ENCODE peak calls at places on chromosomes 12 and 14, in nine cellular contexts. A, B, H, D, P, K, L, U and Y are unnamed samples.

GRCh38 chr12:42696424-42697149 is 107.0 kb upstream of the PRICKLE1 start:
- DNase-seq in A (peak; percentile 61), B (peak; percentile 64), H (peak; percentile 53), D (peak; percentile 70), P (peak; percentile 49), K (peak; percentile 61), L (peak; percentile 60), U (peak; percentile 92), Y (no peak)

GRCh38 chr14:105200641-105201040 is 19.5 kb upstream of the NUDT14 start:
- DNase-seq in A (no peak), B (no peak), H (no peak), D (no peak), P (no peak), K (no peak), L (no peak), U (no peak), Y (no peak)

GRCh38 chr12:30706476-30706875 is 10.8 kb upstream of the IPO8 start:
- DNase-seq in A (no peak), B (no peak), H (no peak), D (no peak), P (no peak), K (no peak), L (peak; percentile 48), U (no peak), Y (no peak)

GRCh38 chr14:88559852-88560251 is 3.0 kb upstream of the ZC3H14 start:
- DNase-seq in A (no peak), B (peak; percentile 72), H (no peak), D (no peak), P (no peak), K (no peak), L (no peak), U (no peak), Y (no peak)

GRCh38 chr12:3752096-3752709 is 706 bp downstream of the CRACR2A start:
- DNase-seq in A (peak; percentile 33), B (no peak), H (peak; percentile 27), D (peak; percentile 77), P (peak; percentile 49), K (peak; percentile 63), L (peak; percentile 45), U (no peak), Y (no peak)

GRCh38 chr12:105928436-105928835 is 210.3 kb downstream of the NUAK1 start:
- DNase-seq in A (no peak), B (no peak), H (no peak), D (no peak), P (peak; percentile 71), K (peak; percentile 14), L (no peak), U (no peak), Y (no peak)

GRCh38 chr12:13666806-13667205 is 314.6 kb downstream of the GRIN2B start:
- DNase-seq in A (no peak), B (no peak), H (no peak), D (no peak), P (no peak), K (no peak), L (no peak), U (no peak), Y (no peak)

GRCh38 chr12:22190-22529 is 44.4 kb upstream of the IQSEC3 start:
- DNase-seq in A (no peak), B (no peak), H (no peak), D (no peak), P (no peak), K (no peak), L (no peak), U (peak; percentile 34), Y (peak; percentile 14)

GRCh38 chr12:123050913-123051312 is 70.4 kb downstream of the ARL6IP4 start:
- DNase-seq in A (no peak), B (no peak), H (no peak), D (no peak), P (no peak), K (no peak), L (no peak), U (no peak), Y (no peak)

GRCh38 chr14:105026789-105027563 is 6.1 kb upstream of the CDCA4 start:
- DNase-seq in A (no peak), B (peak; percentile 60), H (no peak), D (no peak), P (no peak), K (no peak), L (no peak), U (no peak), Y (no peak)

GRCh38 chr14:50530358-50530757 is 2.0 kb downstream of the MAP4K5 start:
- DNase-seq in A (no peak), B (peak; percentile 69), H (no peak), D (no peak), P (no peak), K (no peak), L (peak; percentile 48), U (no peak), Y (no peak)

GRCh38 chr12:12718853-12719252 is 1.7 kb downstream of the CDKN1B start:
- DNase-seq in A (no peak), B (peak; percentile 76), H (no peak), D (no peak), P (no peak), K (no peak), L (peak; percentile 41), U (no peak), Y (no peak)

GRCh38 chr12:109920266-109920780 is 20.2 kb downstream of the TCHP start:
- DNase-seq in A (no peak), B (no peak), H (no peak), D (no peak), P (no peak), K (no peak), L (no peak), U (no peak), Y (no peak)

DNA sequence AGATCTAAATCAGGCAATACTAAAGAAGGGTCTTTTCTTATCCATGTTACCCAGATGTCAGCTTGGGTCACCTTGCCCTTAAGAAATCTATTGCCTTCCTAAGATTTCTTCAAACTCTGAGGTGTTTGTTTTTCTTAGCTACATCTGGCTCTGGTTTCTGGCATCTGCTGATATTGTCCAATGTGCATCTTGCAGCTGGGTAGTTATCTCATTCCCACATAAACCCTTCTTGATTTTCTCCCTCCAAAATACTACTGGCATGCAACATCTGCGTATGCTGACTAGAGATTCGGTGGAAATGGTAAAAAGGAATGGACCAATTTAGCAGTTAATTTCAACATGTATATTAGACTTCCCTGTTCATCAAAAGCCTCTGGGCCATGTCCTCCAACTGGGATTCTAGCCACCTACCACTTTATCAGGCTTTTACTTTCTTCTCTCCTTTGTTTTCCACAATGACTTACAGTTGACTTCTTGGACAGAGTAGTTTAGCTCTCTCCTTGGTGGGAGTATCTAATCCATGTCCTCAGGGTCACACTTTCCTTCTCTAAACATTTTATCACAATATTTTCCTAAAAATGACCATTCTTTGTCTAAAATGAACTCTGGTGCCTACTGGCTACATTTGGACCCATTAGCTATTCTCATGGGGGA is 324.8 kb upstream of the FAR2 start:
- DNase-seq in A (no peak), B (no peak), H (no peak), D (no peak), P (no peak), K (no peak), L (no peak), U (no peak), Y (no peak)
- H3K4me1 ChIP-seq in A (peaks cover 4% of the 10 kb centered on the region), B (no peaks in the 10 kb centered on the region), H (no peaks in the 10 kb centered on the region), D (no peaks in the 10 kb centered on the region), P (no peaks in the 10 kb centered on the region), K (no peaks in the 10 kb centered on the region), L (no peaks in the 10 kb centered on the region), U (no peaks in the 10 kb centered on the region), Y (no peaks in the 10 kb centered on the region)

GRCh38 chr12:46366771-46367170 is 5.8 kb downstream of the SLC38A2 start:
- DNase-seq in A (no peak), B (no peak), H (no peak), D (no peak), P (no peak), K (no peak), L (no peak), U (no peak), Y (no peak)

GRCh38 chr12:46364300-46364696 is 8.3 kb downstream of the SLC38A2 start:
- DNase-seq in A (no peak), B (no peak), H (no peak), D (no peak), P (no peak), K (no peak), L (no peak), U (no peak), Y (no peak)

GRCh38 chr12:46364777-46365580 is 7.6 kb downstream of the SLC38A2 start:
- DNase-seq in A (peak; percentile 93), B (peak; percentile 85), H (peak; percentile 69), D (no peak), P (peak; percentile 86), K (peak; percentile 71), L (peak; percentile 72), U (no peak), Y (no peak)

GRCh38 chr12:46367351-46368029 is 5.1 kb downstream of the SLC38A2 start:
- DNase-seq in A (no peak), B (no peak), H (no peak), D (no peak), P (no peak), K (no peak), L (peak; percentile 46), U (no peak), Y (no peak)

DNA sequence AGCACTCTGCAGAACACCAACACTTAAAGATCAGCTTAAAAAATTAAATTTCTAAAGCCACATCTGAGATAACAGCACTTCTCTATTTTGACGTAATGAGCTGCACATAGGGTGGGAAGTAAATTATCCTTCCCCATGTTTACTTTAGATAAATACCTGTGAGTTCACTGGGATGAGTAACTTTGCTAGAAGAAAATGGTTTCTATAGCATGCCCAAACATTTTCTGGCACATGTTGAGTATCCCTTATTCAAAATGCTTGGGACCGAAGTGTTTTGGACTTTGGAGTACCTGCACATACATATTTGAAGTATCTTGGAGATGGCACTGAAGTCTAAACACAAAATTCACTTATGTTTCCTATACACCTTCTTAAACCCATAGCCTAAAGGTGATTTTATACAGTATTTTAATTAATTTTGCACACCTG is 6.6 kb downstream of the SLC38A2 start:
- DNase-seq in A (no peak), B (no peak), H (no peak), D (no peak), P (no peak), K (no peak), L (no peak), U (no peak), Y (no peak)
- TF ChIP-seq POLR2A in A (no peak), B (no peak), H (no peak), D (no peak), P (no peak), K (no peak), L (no peak), U (no peak), Y (peak; percentile 27)

GRCh38 chr12:70822431-70822830 is 98.1 kb downstream of the PTPRR start:
- DNase-seq in A (no peak), B (no peak), H (no peak), D (no peak), P (no peak), K (no peak), L (peak; percentile 3), U (no peak), Y (no peak)
- H3K27me3 ChIP-seq in A (no peaks in the 10 kb centered on the region), B (no peaks in the 10 kb centered on the region), H (no peaks in the 10 kb centered on the region), D (no peaks in the 10 kb centered on the region), P (no peaks in the 10 kb centered on the region), K (no peaks in the 10 kb centered on the region), L (no peaks in the 10 kb centered on the region), U (no peaks in the 10 kb centered on the region), Y (no peaks in the 10 kb centered on the region)

GRCh38 chr12:104477812-104478388 is 21.2 kb downstream of the CHST11 start:
- DNase-seq in A (no peak), B (no peak), H (no peak), D (no peak), P (no peak), K (no peak), L (no peak), U (no peak), Y (no peak)
- H3K4me1 ChIP-seq in A (peaks cover 6% of the 10 kb centered on the region), B (peaks cover 2% of the 10 kb centered on the region), H (no peaks in the 10 kb centered on the region), D (no peaks in the 10 kb centered on the region), P (peaks cover 7% of the 10 kb centered on the region), K (peaks cover 4% of the 10 kb centered on the region), L (peaks cover 40% of the 10 kb centered on the region), U (no peaks in the 10 kb centered on the region), Y (no peaks in the 10 kb centered on the region)